ENCODE peak calls at places on chromosomes 1 and 21, in ten cellular contexts. One of them, this sample, is unnamed.

GRCh38 chr1:7595338-7595737 is 175.8 kb upstream of the VAMP3 start:
- DNase-seq in SK-MEL-5: no peak
- DNase-seq in stimulated activated CD4-positive, alpha-beta T cell treated with anti-CD3 and anti-CD28 coated beads, Interleukin-1b, Interleukin-23, amount 100 ng/mL, for 4 hours: no peak
- DNase-seq in B cell: no peak
- DNase-seq in HT-29: no peak
- DNase-seq in activated CD8-positive, alpha-beta memory T cell treated with anti-CD3 and anti-CD28 coated beads, Interleukin-2, amount 50 U/mL, for 48 hours: no peak
- DNase-seq in AG04450: no peak
- DNase-seq in H54: no peak
- DNase-seq in transverse colon: no peak
- DNase-seq in left colon: peak; percentile 10
- DNase-seq in this sample: no peak

GRCh38 chr1:202798260-202798659 is 10.0 kb downstream of the KDM5B start:
- DNase-seq in SK-MEL-5: no peak
- DNase-seq in stimulated activated CD4-positive, alpha-beta T cell treated with anti-CD3 and anti-CD28 coated beads, Interleukin-1b, Interleukin-23, amount 100 ng/mL, for 4 hours: no peak
- DNase-seq in B cell: no peak
- DNase-seq in HT-29: no peak
- DNase-seq in activated CD8-positive, alpha-beta memory T cell treated with anti-CD3 and anti-CD28 coated beads, Interleukin-2, amount 50 U/mL, for 48 hours: no peak
- DNase-seq in AG04450: no peak
- DNase-seq in H54: no peak
- DNase-seq in transverse colon: no peak
- DNase-seq in left colon: no peak
- DNase-seq in this sample: no peak

GRCh38 chr21:46425566-46425965 is 33.1 kb upstream of the DIP2A start:
- DNase-seq in SK-MEL-5: no peak
- DNase-seq in stimulated activated CD4-positive, alpha-beta T cell treated with anti-CD3 and anti-CD28 coated beads, Interleukin-1b, Interleukin-23, amount 100 ng/mL, for 4 hours: no peak
- DNase-seq in B cell: peak; percentile 27
- DNase-seq in HT-29: no peak
- DNase-seq in activated CD8-positive, alpha-beta memory T cell treated with anti-CD3 and anti-CD28 coated beads, Interleukin-2, amount 50 U/mL, for 48 hours: peak; percentile 81
- DNase-seq in AG04450: no peak
- DNase-seq in H54: no peak
- DNase-seq in transverse colon: no peak
- DNase-seq in left colon: no peak
- DNase-seq in this sample: no peak

GRCh38 chr21:37207441-37208009 is 59.6 kb downstream of the VPS26C start:
- DNase-seq in SK-MEL-5: peak; percentile 81
- DNase-seq in stimulated activated CD4-positive, alpha-beta T cell treated with anti-CD3 and anti-CD28 coated beads, Interleukin-1b, Interleukin-23, amount 100 ng/mL, for 4 hours: no peak
- DNase-seq in B cell: no peak
- DNase-seq in HT-29: peak; percentile 12
- DNase-seq in activated CD8-positive, alpha-beta memory T cell treated with anti-CD3 and anti-CD28 coated beads, Interleukin-2, amount 50 U/mL, for 48 hours: no peak
- DNase-seq in AG04450: no peak
- DNase-seq in H54: peak; percentile 38
- DNase-seq in transverse colon: peak; percentile 20
- DNase-seq in left colon: no peak
- DNase-seq in this sample: peak; percentile 29

GRCh38 chr1:247210062-247210385 is 38.2 kb upstream of the ZNF124 start:
- DNase-seq in SK-MEL-5: no peak
- DNase-seq in stimulated activated CD4-positive, alpha-beta T cell treated with anti-CD3 and anti-CD28 coated beads, Interleukin-1b, Interleukin-23, amount 100 ng/mL, for 4 hours: no peak
- DNase-seq in B cell: no peak
- DNase-seq in HT-29: peak; percentile 45
- DNase-seq in activated CD8-positive, alpha-beta memory T cell treated with anti-CD3 and anti-CD28 coated beads, Interleukin-2, amount 50 U/mL, for 48 hours: no peak
- DNase-seq in AG04450: no peak
- DNase-seq in H54: no peak
- DNase-seq in transverse colon: no peak
- DNase-seq in left colon: no peak
- DNase-seq in this sample: no peak

GRCh38 chr1:226417830-226418546 is 10.1 kb upstream of the PARP1 start:
- DNase-seq in SK-MEL-5: no peak
- DNase-seq in stimulated activated CD4-positive, alpha-beta T cell treated with anti-CD3 and anti-CD28 coated beads, Interleukin-1b, Interleukin-23, amount 100 ng/mL, for 4 hours: no peak
- DNase-seq in B cell: no peak
- DNase-seq in HT-29: no peak
- DNase-seq in activated CD8-positive, alpha-beta memory T cell treated with anti-CD3 and anti-CD28 coated beads, Interleukin-2, amount 50 U/mL, for 48 hours: no peak
- DNase-seq in AG04450: no peak
- DNase-seq in H54: no peak
- DNase-seq in transverse colon: no peak
- DNase-seq in left colon: no peak
- DNase-seq in this sample: no peak

GRCh38 chr1:167333114-167333513 is 112.4 kb downstream of the POU2F1 start:
- DNase-seq in SK-MEL-5: no peak
- DNase-seq in stimulated activated CD4-positive, alpha-beta T cell treated with anti-CD3 and anti-CD28 coated beads, Interleukin-1b, Interleukin-23, amount 100 ng/mL, for 4 hours: no peak
- DNase-seq in B cell: no peak
- DNase-seq in HT-29: no peak
- DNase-seq in activated CD8-positive, alpha-beta memory T cell treated with anti-CD3 and anti-CD28 coated beads, Interleukin-2, amount 50 U/mL, for 48 hours: no peak
- DNase-seq in AG04450: no peak
- DNase-seq in H54: no peak
- DNase-seq in transverse colon: no peak
- DNase-seq in left colon: no peak
- DNase-seq in this sample: no peak

GRCh38 chr1:165364432-165365133 is 8.1 kb upstream of the LMX1A start:
- DNase-seq in SK-MEL-5: no peak
- DNase-seq in stimulated activated CD4-positive, alpha-beta T cell treated with anti-CD3 and anti-CD28 coated beads, Interleukin-1b, Interleukin-23, amount 100 ng/mL, for 4 hours: no peak
- DNase-seq in B cell: no peak
- DNase-seq in HT-29: no peak
- DNase-seq in activated CD8-positive, alpha-beta memory T cell treated with anti-CD3 and anti-CD28 coated beads, Interleukin-2, amount 50 U/mL, for 48 hours: no peak
- DNase-seq in AG04450: no peak
- DNase-seq in H54: no peak
- DNase-seq in transverse colon: no peak
- DNase-seq in left colon: no peak
- DNase-seq in this sample: no peak

GRCh38 chr1:70840260-70840953 is 207.2 kb downstream of the PTGER3 start:
- DNase-seq in SK-MEL-5: no peak
- DNase-seq in stimulated activated CD4-positive, alpha-beta T cell treated with anti-CD3 and anti-CD28 coated beads, Interleukin-1b, Interleukin-23, amount 100 ng/mL, for 4 hours: no peak
- DNase-seq in B cell: no peak
- DNase-seq in HT-29: no peak
- DNase-seq in activated CD8-positive, alpha-beta memory T cell treated with anti-CD3 and anti-CD28 coated beads, Interleukin-2, amount 50 U/mL, for 48 hours: no peak
- DNase-seq in AG04450: no peak
- DNase-seq in H54: no peak
- DNase-seq in transverse colon: no peak
- DNase-seq in left colon: no peak
- DNase-seq in this sample: no peak

GRCh38 chr1:6489383-6489765 is 2.1 kb downstream of the PLEKHG5 start:
- DNase-seq in SK-MEL-5: no peak
- DNase-seq in stimulated activated CD4-positive, alpha-beta T cell treated with anti-CD3 and anti-CD28 coated beads, Interleukin-1b, Interleukin-23, amount 100 ng/mL, for 4 hours: no peak
- DNase-seq in B cell: no peak
- DNase-seq in HT-29: peak; percentile 44
- DNase-seq in activated CD8-positive, alpha-beta memory T cell treated with anti-CD3 and anti-CD28 coated beads, Interleukin-2, amount 50 U/mL, for 48 hours: no peak
- DNase-seq in AG04450: no peak
- DNase-seq in H54: no peak
- DNase-seq in transverse colon: no peak
- DNase-seq in left colon: no peak
- DNase-seq in this sample: no peak

GRCh38 chr1:32208463-32208862 is 426 bp upstream of the DCDC2B start:
- DNase-seq in SK-MEL-5: no peak
- DNase-seq in stimulated activated CD4-positive, alpha-beta T cell treated with anti-CD3 and anti-CD28 coated beads, Interleukin-1b, Interleukin-23, amount 100 ng/mL, for 4 hours: no peak
- DNase-seq in B cell: no peak
- DNase-seq in HT-29: no peak
- DNase-seq in activated CD8-positive, alpha-beta memory T cell treated with anti-CD3 and anti-CD28 coated beads, Interleukin-2, amount 50 U/mL, for 48 hours: no peak
- DNase-seq in AG04450: no peak
- DNase-seq in H54: no peak
- DNase-seq in transverse colon: no peak
- DNase-seq in left colon: no peak
- DNase-seq in this sample: no peak

GRCh38 chr1:4637616-4638346 is 16.6 kb upstream of the AJAP1 start:
- DNase-seq in SK-MEL-5: no peak
- DNase-seq in stimulated activated CD4-positive, alpha-beta T cell treated with anti-CD3 and anti-CD28 coated beads, Interleukin-1b, Interleukin-23, amount 100 ng/mL, for 4 hours: no peak
- DNase-seq in B cell: no peak
- DNase-seq in HT-29: no peak
- DNase-seq in activated CD8-positive, alpha-beta memory T cell treated with anti-CD3 and anti-CD28 coated beads, Interleukin-2, amount 50 U/mL, for 48 hours: no peak
- DNase-seq in AG04450: no peak
- DNase-seq in H54: no peak
- DNase-seq in transverse colon: no peak
- DNase-seq in left colon: no peak
- DNase-seq in this sample: no peak